ENCODE peak calls at places on chromosome 3, in ten cellular contexts. U, O, W, R, K, I, E, B, N and C are unnamed samples. For H3K27me3 and H3K36me3, the result is how much of the 10 kb centered on the place peaks cover.

GRCh38 chr3:48042071-48042760 is 26.0 kb upstream of the MAP4 start:
- DNase-seq in U (no peak), O (peak), W (no peak), R (peak), K (no peak), I (peak), E (no peak), B (peak), N (no peak), C (no peak)

GRCh38 chr3:64417816-64418215 is 192.6 kb upstream of the PRICKLE2 start:
- DNase-seq in U (no peak), O (peak), W (peak), R (peak), K (peak), I (no peak), E (no peak), B (peak), N (no peak), C (peak)

GRCh38 chr3:16596352-16597032 is 8.7 kb downstream of the DAZL start:
- DNase-seq in U (no peak), O (no peak), W (no peak), R (no peak), K (no peak), I (no peak), E (no peak), B (no peak), N (no peak), C (no peak)

GRCh38 chr3:128548426-128549282 is 55.7 kb upstream of the GATA2 start:
- DNase-seq in U (peak), O (peak), W (no peak), R (peak), K (no peak), I (no peak), E (no peak), B (peak), N (no peak), C (no peak)

GRCh38 chr3:33918357-33918756 is 119.9 kb downstream of the PDCD6IP start:
- DNase-seq in U (no peak), O (peak), W (no peak), R (no peak), K (no peak), I (no peak), E (no peak), B (no peak), N (no peak), C (no peak)

GRCh38 chr3:136644200-136644599 is 108.0 kb downstream of the STAG1 start:
- DNase-seq in U (no peak), O (no peak), W (no peak), R (no peak), K (no peak), I (no peak), E (no peak), B (no peak), N (no peak), C (no peak)

GRCh38 chr3:16723994-16724393 is 118.8 kb upstream of the DAZL start:
- DNase-seq in U (no peak), O (peak), W (peak), R (peak), K (peak), I (peak), E (peak), B (no peak), N (peak), C (peak)

GRCh38 chr3:25084016-25084415 is 344.0 kb upstream of the RARB start:
- DNase-seq in U (no peak), O (no peak), W (no peak), R (no peak), K (no peak), I (no peak), E (no peak), B (no peak), N (no peak), C (no peak)

GRCh38 chr3:112778298-112779008 is 68.2 kb downstream of the CD200R1L start:
- DNase-seq in U (no peak), O (peak), W (no peak), R (peak), K (no peak), I (peak), E (no peak), B (peak), N (no peak), C (no peak)

GRCh38 chr3:73950781-73951180 is 326.0 kb upstream of the PDZRN3 start:
- DNase-seq in U (no peak), O (no peak), W (no peak), R (no peak), K (no peak), I (no peak), E (no peak), B (peak), N (no peak), C (no peak)

GRCh38 chr3:137582484-137582883 is 181.6 kb upstream of the SOX14 start:
- DNase-seq in U (no peak), O (no peak), W (peak), R (no peak), K (peak), I (no peak), E (no peak), B (no peak), N (no peak), C (peak)

GRCh38 chr3:51434746-51435323 is 43.8 kb downstream of the RBM15B start:
- DNase-seq in U (peak), O (peak), W (peak), R (peak), K (peak), I (peak), E (peak), B (peak), N (peak), C (peak)

GRCh38 chr3:105905328-105905727 is 36.5 kb upstream of the CBLB start:
- DNase-seq in U (no peak), O (peak), W (no peak), R (no peak), K (no peak), I (no peak), E (no peak), B (peak), N (no peak), C (no peak)

DNA sequence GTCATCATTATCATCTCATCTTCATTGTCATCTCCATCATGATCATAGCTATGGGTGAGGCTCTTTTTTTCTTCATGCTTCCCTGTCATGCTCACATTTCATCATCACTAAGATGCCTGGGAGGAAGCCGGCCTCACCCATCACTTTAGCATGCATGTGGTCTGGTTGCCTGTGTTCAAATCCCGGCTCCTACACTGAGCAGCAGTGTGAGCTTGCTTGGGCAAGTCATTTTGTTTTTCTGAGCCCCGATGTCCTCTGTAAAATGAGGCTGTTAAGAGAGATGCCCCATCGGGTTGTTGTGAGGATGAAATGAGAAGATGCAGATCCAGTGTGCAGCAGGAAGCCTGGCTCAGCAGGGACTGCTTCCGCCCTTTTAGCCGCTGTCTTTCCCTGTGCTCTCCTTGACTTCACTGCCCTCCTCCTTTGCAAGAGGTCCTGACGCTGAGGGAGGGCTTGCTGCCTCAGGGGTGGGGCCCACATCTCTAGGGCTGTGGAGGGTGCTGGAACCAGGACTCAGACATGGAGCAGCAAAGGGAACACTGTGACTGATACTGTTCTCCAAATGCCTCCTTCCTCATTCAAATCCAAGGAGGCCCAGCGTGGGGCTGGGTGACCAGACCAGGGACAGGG is 14.4 kb upstream of the FAM3D start:
- DNase-seq in U (no peak), O (no peak), W (no peak), R (no peak), K (no peak), I (no peak), E (no peak), B (no peak), N (no peak), C (no peak)
- H3K27me3 ChIP-seq in U (under half), O (under half), W (under half), R (under half), K (under half), I (under half), E (under half), B (under half), N (under half), C (under half)

DNA sequence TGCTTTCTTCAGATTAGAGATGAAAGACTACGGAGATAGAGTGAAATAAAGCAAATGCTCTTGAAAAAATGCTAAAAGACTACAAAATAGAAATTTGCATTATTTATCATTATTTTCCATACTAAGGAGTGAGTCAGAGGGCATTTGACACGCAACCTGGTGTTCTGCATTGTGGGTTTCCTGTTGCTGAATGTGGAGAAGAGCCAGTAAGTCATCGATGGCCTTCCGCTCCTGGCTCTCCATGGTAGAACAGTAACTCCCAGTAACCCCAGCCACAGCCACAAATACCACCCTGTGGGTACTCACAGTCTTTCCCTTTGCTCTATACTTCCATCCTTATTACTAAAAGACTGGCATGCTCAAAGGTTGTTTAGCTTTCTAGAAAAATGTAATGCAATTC is 61.5 kb downstream of the CGGBP1 start:
- DNase-seq in U (no peak), O (no peak), W (no peak), R (peak), K (no peak), I (no peak), E (no peak), B (no peak), N (no peak), C (no peak)
- H3K36me3 ChIP-seq in U (under half), O (under half), W (under half), R (under half), K (under half), I (under half), E (under half), B (under half), N (under half), C (under half)

GRCh38 chr3:151837057-151837456 is 23.1 kb downstream of the AADAC start:
- DNase-seq in U (peak), O (peak), W (peak), R (peak), K (peak), I (peak), E (no peak), B (peak), N (peak), C (peak)
- H3K9ac ChIP-seq in U (no peak), O (no peak), W (no peak), R (no peak), K (no peak), I (no peak), E (no peak), B (no peak), N (peak), C (no peak)

GRCh38 chr3:190864002-190864401 is 1.5 kb upstream of the GMNC start:
- DNase-seq in U (no peak), O (no peak), W (no peak), R (no peak), K (no peak), I (no peak), E (no peak), B (no peak), N (no peak), C (no peak)
- H3K27me3 ChIP-seq in U (under half), O (under half), W (under half), R (under half), K (under half), I (under half), E (under half), B (under half), N (under half), C (half or more)

GRCh38 chr3:5197470-5198312 is 10.2 kb downstream of the EDEM1 start:
- DNase-seq in U (peak), O (peak), W (no peak), R (peak), K (no peak), I (peak), E (no peak), B (peak), N (no peak), C (no peak)

GRCh38 chr3:5195605-5196004 is 8.1 kb downstream of the EDEM1 start:
- DNase-seq in U (no peak), O (peak), W (no peak), R (peak), K (no peak), I (peak), E (no peak), B (no peak), N (no peak), C (no peak)

GRCh38 chr3:5198986-5199731 is 11.7 kb downstream of the EDEM1 start:
- DNase-seq in U (no peak), O (no peak), W (no peak), R (no peak), K (no peak), I (no peak), E (no peak), B (no peak), N (no peak), C (no peak)

GRCh38 chr3:5197022-5197421 is 9.5 kb downstream of the EDEM1 start:
- DNase-seq in U (no peak), O (peak), W (no peak), R (peak), K (no peak), I (peak), E (no peak), B (peak), N (no peak), C (no peak)

GRCh38 chr3:5198313-5198677 is 10.8 kb downstream of the EDEM1 start:
- DNase-seq in U (no peak), O (no peak), W (no peak), R (no peak), K (no peak), I (no peak), E (no peak), B (no peak), N (no peak), C (no peak)
- H3K36me3 ChIP-seq in U (half or more), O (under half), W (under half), R (under half), K (half or more), I (under half), E (half or more), B (under half), N (under half), C (half or more)

DNA sequence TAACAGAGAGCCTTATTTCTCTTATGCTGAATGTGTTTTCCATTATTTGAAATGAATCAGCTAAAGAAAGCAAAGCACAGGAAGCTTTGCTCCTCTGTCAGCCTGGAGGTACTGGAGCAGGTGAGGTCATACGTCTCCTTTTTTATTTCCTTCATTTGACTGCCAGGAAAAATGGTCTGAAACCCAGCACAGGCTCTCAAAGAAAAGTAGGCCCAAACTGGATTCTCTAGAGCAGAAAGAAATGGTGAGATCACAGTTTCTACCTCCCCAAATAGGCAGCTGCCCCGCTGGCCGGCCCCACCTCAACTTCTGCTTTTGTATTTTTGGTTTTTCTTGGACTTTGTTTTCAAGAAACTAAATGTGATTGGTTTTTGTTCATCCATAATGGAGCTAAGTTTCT is 95.1 kb downstream of the RPL39L start:
- DNase-seq in U (no peak), O (no peak), W (no peak), R (no peak), K (no peak), I (no peak), E (peak), B (no peak), N (no peak), C (peak)
- H3K9ac ChIP-seq in U (no peak), O (no peak), W (no peak), R (no peak), K (no peak), I (no peak), E (no peak), B (no peak), N (no peak), C (no peak)

GRCh38 chr3:53550005-53550620 is 55.7 kb downstream of the CACNA1D start:
- DNase-seq in U (no peak), O (no peak), W (no peak), R (no peak), K (no peak), I (no peak), E (no peak), B (no peak), N (no peak), C (no peak)

GRCh38 chr3:53551324-53551723 is 56.9 kb downstream of the CACNA1D start:
- DNase-seq in U (no peak), O (no peak), W (no peak), R (no peak), K (no peak), I (peak), E (no peak), B (no peak), N (no peak), C (no peak)

GRCh38 chr3:53554559-53555511 is 60.4 kb downstream of the CACNA1D start:
- DNase-seq in U (no peak), O (no peak), W (no peak), R (no peak), K (no peak), I (no peak), E (no peak), B (no peak), N (no peak), C (no peak)
- H3K27me3 ChIP-seq in U (under half), O (under half), W (under half), R (under half), K (under half), I (under half), E (under half), B (under half), N (under half), C (under half)